ENCODE peak calls at places on chromosomes 12 and 14, in six cellular contexts. One of them, this sample, is unnamed.

GRCh38 chr14:50410921-50411320 is 14.2 kb upstream of the CDKL1 start:
- DNase-seq in PC-3: peak; percentile 26
- DNase-seq in neural progenitor cell: no peak
- DNase-seq in GM23338: no peak
- DNase-seq in SK-N-SH: no peak
- DNase-seq in HCT116: no peak
- DNase-seq in this sample: no peak

GRCh38 chr12:3931206-3931605 is 58.0 kb upstream of the PARP11 start:
- DNase-seq in PC-3: no peak
- DNase-seq in HCT116: no peak
- DNase-seq in GM23338: no peak
- DNase-seq in SK-N-SH: no peak
- DNase-seq in neural progenitor cell: no peak
- DNase-seq in this sample: no peak

GRCh38 chr12:70556179-70556869 is 80.9 kb downstream of the PTPRB start:
- DNase-seq in neural progenitor cell: no peak
- DNase-seq in PC-3: peak; percentile 35
- DNase-seq in GM23338: no peak
- DNase-seq in HCT116: peak; percentile 38
- DNase-seq in SK-N-SH: no peak
- DNase-seq in this sample: no peak

GRCh38 chr14:103550451-103551337 is 11.8 kb downstream of the BAG5 start:
- DNase-seq in PC-3: no peak
- DNase-seq in SK-N-SH: peak; percentile 35
- DNase-seq in GM23338: no peak
- DNase-seq in neural progenitor cell: no peak
- DNase-seq in HCT116: no peak
- DNase-seq in this sample: no peak

GRCh38 chr12:82329508-82329907 is 28.7 kb downstream of the CCDC59 start:
- DNase-seq in HCT116: no peak
- DNase-seq in neural progenitor cell: peak; percentile 79
- DNase-seq in PC-3: peak; percentile 7
- DNase-seq in SK-N-SH: no peak
- DNase-seq in GM23338: peak; percentile 52
- DNase-seq in this sample: no peak

GRCh38 chr14:58298880-58299664 is 717 bp downstream of the ARID4A start:
- DNase-seq in neural progenitor cell: peak; percentile 69
- DNase-seq in PC-3: no peak
- DNase-seq in HCT116: no peak
- DNase-seq in GM23338: peak; percentile 53
- DNase-seq in SK-N-SH: peak; percentile 78
- DNase-seq in this sample: peak; percentile 58

GRCh38 chr14:93974299-93974698 is 2.1 kb downstream of the ASB2 start:
- DNase-seq in neural progenitor cell: no peak
- DNase-seq in SK-N-SH: no peak
- DNase-seq in PC-3: no peak
- DNase-seq in GM23338: no peak
- DNase-seq in HCT116: no peak
- DNase-seq in this sample: no peak

GRCh38 chr14:104326848-104327247 is 188.5 kb downstream of the KIF26A start:
- DNase-seq in HCT116: no peak
- DNase-seq in SK-N-SH: no peak
- DNase-seq in GM23338: no peak
- DNase-seq in neural progenitor cell: no peak
- DNase-seq in PC-3: no peak
- DNase-seq in this sample: no peak

GRCh38 chr14:105647784-105648608 is 121.6 kb downstream of the TMEM121 start:
- DNase-seq in neural progenitor cell: no peak
- DNase-seq in SK-N-SH: no peak
- DNase-seq in GM23338: no peak
- DNase-seq in HCT116: no peak
- DNase-seq in PC-3: no peak
- DNase-seq in this sample: no peak

GRCh38 chr14:62468946-62469345 is 576.3 kb downstream of the KCNH5 start:
- DNase-seq in SK-N-SH: no peak
- DNase-seq in HCT116: no peak
- DNase-seq in PC-3: peak; percentile 5
- DNase-seq in neural progenitor cell: no peak
- DNase-seq in GM23338: no peak
- DNase-seq in this sample: no peak

GRCh38 chr14:59020382-59020781 is 168.1 kb upstream of the DAAM1 start:
- DNase-seq in PC-3: peak; percentile 77
- DNase-seq in HCT116: peak; percentile 18
- DNase-seq in SK-N-SH: peak; percentile 8
- DNase-seq in neural progenitor cell: peak; percentile 27
- DNase-seq in GM23338: peak; percentile 52
- DNase-seq in this sample: peak; percentile 26

GRCh38 chr14:63203618-63204406 is 431 bp upstream of the RHOJ start:
- DNase-seq in PC-3: peak; percentile 53
- DNase-seq in HCT116: no peak
- DNase-seq in SK-N-SH: peak; percentile 34
- DNase-seq in GM23338: peak; percentile 57
- DNase-seq in neural progenitor cell: peak; percentile 77
- DNase-seq in this sample: no peak

DNA sequence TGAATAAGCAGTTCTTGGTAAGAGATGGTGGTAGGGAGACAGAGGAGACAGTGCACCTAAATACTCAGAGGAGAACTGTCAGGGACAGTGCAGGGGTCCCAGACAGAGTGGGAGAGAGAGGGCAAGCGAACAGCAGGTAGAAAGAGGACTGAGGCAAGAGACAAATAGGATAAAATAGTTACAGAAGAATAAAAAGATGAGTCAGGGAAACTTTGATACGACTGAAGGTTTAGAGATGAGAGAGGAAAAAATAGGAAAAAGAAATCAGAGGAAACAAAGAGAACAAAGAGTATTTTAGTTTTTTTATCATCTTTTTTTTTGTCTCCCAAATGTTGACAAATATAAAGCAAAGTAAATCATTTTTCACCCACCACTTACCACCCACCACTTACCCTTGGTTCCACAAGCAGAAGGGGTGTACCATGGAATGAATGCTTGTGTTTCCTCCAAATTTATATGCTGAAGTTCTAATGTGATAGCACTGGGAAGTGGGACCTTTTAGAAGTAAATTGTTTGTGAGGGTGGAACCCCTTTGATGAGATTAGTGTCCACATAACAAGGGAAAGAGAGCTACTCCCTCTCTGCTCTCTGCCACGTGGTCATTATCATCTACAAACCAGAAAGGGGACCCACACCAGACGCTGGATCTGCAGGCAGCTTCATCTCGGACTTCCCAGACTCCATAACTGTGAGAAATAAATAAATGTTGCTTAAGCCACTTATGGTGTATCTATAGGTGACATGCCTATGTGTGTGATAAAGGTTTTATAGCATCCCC is 292.1 kb downstream of the BTG1 start:
- DNase-seq in GM23338: no peak
- DNase-seq in SK-N-SH: no peak
- DNase-seq in PC-3: no peak
- DNase-seq in neural progenitor cell: no peak
- DNase-seq in HCT116: no peak
- DNase-seq in this sample: no peak
- TF ChIP-seq EZH2phosphoT487 in GM23338: no peak
- TF ChIP-seq EZH2phosphoT487 in SK-N-SH: no peak
- TF ChIP-seq EZH2phosphoT487 in PC-3: no peak
- TF ChIP-seq EZH2phosphoT487 in neural progenitor cell: no peak
- TF ChIP-seq EZH2phosphoT487 in HCT116: no peak
- TF ChIP-seq EZH2phosphoT487 in this sample: no peak

GRCh38 chr12:130555628-130556485 is 160.2 kb downstream of the RIMBP2 start:
- DNase-seq in PC-3: no peak
- DNase-seq in HCT116: no peak
- DNase-seq in GM23338: peak; percentile 8
- DNase-seq in neural progenitor cell: no peak
- DNase-seq in SK-N-SH: peak; percentile 81
- DNase-seq in this sample: no peak
- H2AFZ ChIP-seq in PC-3: no peak overlapping the region
- H2AFZ ChIP-seq in HCT116: no peak overlapping the region
- H2AFZ ChIP-seq in GM23338: no peak overlapping the region
- H2AFZ ChIP-seq in neural progenitor cell: no peak overlapping the region
- H2AFZ ChIP-seq in SK-N-SH: no peak overlapping the region
- H2AFZ ChIP-seq in this sample: no peak overlapping the region

GRCh38 chr12:5912437-5913334 is 32.4 kb downstream of the ANO2 start:
- DNase-seq in HCT116: no peak
- DNase-seq in PC-3: peak; percentile 7
- DNase-seq in SK-N-SH: no peak
- DNase-seq in neural progenitor cell: peak; percentile 82
- DNase-seq in GM23338: peak; percentile 88
- DNase-seq in this sample: no peak
- TF ChIP-seq CTCF in HCT116: peak; percentile 87
- TF ChIP-seq CTCF in PC-3: peak; percentile 48
- TF ChIP-seq CTCF in SK-N-SH: peak; percentile 45
- TF ChIP-seq CTCF in neural progenitor cell: peak; percentile 97
- TF ChIP-seq CTCF in GM23338: peak; percentile 97
- TF ChIP-seq CTCF in this sample: peak; percentile 57

GRCh38 chr12:22978962-22979361 is 354.0 kb downstream of the ETNK1 start:
- DNase-seq in neural progenitor cell: no peak
- DNase-seq in GM23338: no peak
- DNase-seq in SK-N-SH: peak; percentile 11
- DNase-seq in PC-3: peak; percentile 22
- DNase-seq in HCT116: no peak
- DNase-seq in this sample: no peak

GRCh38 chr12:22982635-22983034 is 357.7 kb downstream of the ETNK1 start:
- DNase-seq in SK-N-SH: no peak
- DNase-seq in GM23338: no peak
- DNase-seq in PC-3: no peak
- DNase-seq in neural progenitor cell: no peak
- DNase-seq in HCT116: no peak
- DNase-seq in this sample: no peak

GRCh38 chr12:22986997-22987396 is 362.0 kb downstream of the ETNK1 start:
- DNase-seq in SK-N-SH: no peak
- DNase-seq in neural progenitor cell: no peak
- DNase-seq in PC-3: no peak
- DNase-seq in GM23338: no peak
- DNase-seq in HCT116: no peak
- DNase-seq in this sample: no peak

GRCh38 chr12:22979854-22980253 is 354.9 kb downstream of the ETNK1 start:
- DNase-seq in neural progenitor cell: peak; percentile 13
- DNase-seq in GM23338: no peak
- DNase-seq in HCT116: no peak
- DNase-seq in PC-3: no peak
- DNase-seq in SK-N-SH: no peak
- DNase-seq in this sample: no peak

GRCh38 chr12:22981711-22982110 is 356.7 kb downstream of the ETNK1 start:
- DNase-seq in PC-3: no peak
- DNase-seq in HCT116: no peak
- DNase-seq in neural progenitor cell: no peak
- DNase-seq in SK-N-SH: no peak
- DNase-seq in GM23338: peak; percentile 27
- DNase-seq in this sample: no peak
- TF ChIP-seq EZH2phosphoT487 in PC-3: no peak
- TF ChIP-seq EZH2phosphoT487 in HCT116: no peak
- TF ChIP-seq EZH2phosphoT487 in neural progenitor cell: no peak
- TF ChIP-seq EZH2phosphoT487 in SK-N-SH: no peak
- TF ChIP-seq EZH2phosphoT487 in GM23338: no peak
- TF ChIP-seq EZH2phosphoT487 in this sample: no peak

GRCh38 chr12:62258231-62258630 is 2.0 kb upstream of the USP15 start:
- DNase-seq in SK-N-SH: no peak
- DNase-seq in GM23338: no peak
- DNase-seq in HCT116: no peak
- DNase-seq in neural progenitor cell: no peak
- DNase-seq in PC-3: no peak
- DNase-seq in this sample: no peak
- H2AFZ ChIP-seq in SK-N-SH: no peak overlapping the region
- H2AFZ ChIP-seq in GM23338: no peak overlapping the region
- H2AFZ ChIP-seq in HCT116: no peak overlapping the region
- H2AFZ ChIP-seq in neural progenitor cell: no peak overlapping the region
- H2AFZ ChIP-seq in PC-3: no peak overlapping the region
- H2AFZ ChIP-seq in this sample: peak overlapping the region; percentile 87

This sample was measured in OCI-LY7.